ENCODE peak calls at places on chromosomes 2 and 18, in four cellular contexts. One of them, this sample, is unnamed.

GRCh38 chr2:189698020-189698887 is 23.8 kb downstream of the ANKAR start:
- DNase-seq in keratinocyte: no peak
- DNase-seq in hepatocyte: peak; percentile 70
- DNase-seq in T-cell: peak; percentile 41
- DNase-seq in this sample: peak; percentile 57

GRCh38 chr2:153519260-153519875 is 40.8 kb upstream of the RPRM start:
- DNase-seq in keratinocyte: no peak
- DNase-seq in hepatocyte: peak; percentile 77
- DNase-seq in T-cell: peak; percentile 2
- DNase-seq in this sample: peak; percentile 79

GRCh38 chr2:64311948-64312621 is 141.9 kb upstream of the LGALSL start:
- DNase-seq in keratinocyte: peak; percentile 83
- DNase-seq in hepatocyte: peak; percentile 88
- DNase-seq in T-cell: no peak
- DNase-seq in this sample: peak; percentile 94

GRCh38 chr2:72150157-72150960 is 2.7 kb upstream of the CYP26B1 start:
- DNase-seq in keratinocyte: peak; percentile 38
- DNase-seq in hepatocyte: peak; percentile 91
- DNase-seq in T-cell: peak; percentile 17
- DNase-seq in this sample: peak; percentile 93

GRCh38 chr2:239829326-239829725 is 195.8 kb downstream of the NDUFA10 start:
- DNase-seq in keratinocyte: no peak
- DNase-seq in hepatocyte: no peak
- DNase-seq in T-cell: no peak
- DNase-seq in this sample: no peak

GRCh38 chr2:112253261-112253807 is 1.5 kb downstream of the ZC3H8 start:
- DNase-seq in keratinocyte: no peak
- DNase-seq in hepatocyte: no peak
- DNase-seq in T-cell: no peak
- DNase-seq in this sample: no peak

GRCh38 chr2:100527420-100528015 is 35.3 kb upstream of the PDCL3 start:
- DNase-seq in keratinocyte: no peak
- DNase-seq in hepatocyte: no peak
- DNase-seq in T-cell: no peak
- DNase-seq in this sample: peak; percentile 7

GRCh38 chr2:160703648-160704585 is 210.3 kb upstream of the RBMS1 start:
- DNase-seq in keratinocyte: no peak
- DNase-seq in hepatocyte: no peak
- DNase-seq in T-cell: peak; percentile 25
- DNase-seq in this sample: peak; percentile 59

GRCh38 chr2:143649226-143649625 is 520.0 kb downstream of the ARHGAP15 start:
- DNase-seq in keratinocyte: no peak
- DNase-seq in hepatocyte: no peak
- DNase-seq in T-cell: no peak
- DNase-seq in this sample: no peak

GRCh38 chr2:46535360-46535759 is 56.0 kb downstream of the TMEM247 start:
- DNase-seq in keratinocyte: no peak
- DNase-seq in hepatocyte: no peak
- DNase-seq in T-cell: peak; percentile 28
- DNase-seq in this sample: no peak

GRCh38 chr18:2655954-2656236 is 369 bp downstream of the SMCHD1 start:
- DNase-seq in keratinocyte: no peak
- DNase-seq in hepatocyte: no peak
- DNase-seq in T-cell: no peak
- DNase-seq in this sample: no peak

GRCh38 chr2:205931388-205931787 is 154.6 kb downstream of the INO80D start:
- DNase-seq in keratinocyte: no peak
- DNase-seq in hepatocyte: no peak
- DNase-seq in T-cell: no peak
- DNase-seq in this sample: no peak

GRCh38 chr2:223943561-223944008 is 1.6 kb downstream of the WDFY1 start:
- DNase-seq in keratinocyte: no peak
- DNase-seq in hepatocyte: peak; percentile 63
- DNase-seq in T-cell: no peak
- DNase-seq in this sample: peak; percentile 61

GRCh38 chr2:88666576-88666975 is 24.9 kb upstream of the RPIA start:
- DNase-seq in keratinocyte: no peak
- DNase-seq in hepatocyte: peak; percentile 76
- DNase-seq in T-cell: no peak
- DNase-seq in this sample: no peak

GRCh38 chr2:119372778-119373568 is 6.2 kb downstream of the DBI start:
- DNase-seq in keratinocyte: no peak
- DNase-seq in hepatocyte: no peak
- DNase-seq in T-cell: no peak
- DNase-seq in this sample: no peak

GRCh38 chr2:28348921-28349320 is 43.7 kb upstream of the FOSL2 start:
- DNase-seq in keratinocyte: no peak
- DNase-seq in hepatocyte: no peak
- DNase-seq in T-cell: no peak
- DNase-seq in this sample: no peak

GRCh38 chr2:43025709-43026290 is 200.6 kb downstream of the ZFP36L2 start:
- DNase-seq in keratinocyte: no peak
- DNase-seq in hepatocyte: no peak
- DNase-seq in T-cell: no peak
- DNase-seq in this sample: no peak

GRCh38 chr18:43662657-43663056 is 385.4 kb upstream of the SYT4 start:
- DNase-seq in keratinocyte: no peak
- DNase-seq in hepatocyte: peak; percentile 21
- DNase-seq in T-cell: no peak
- DNase-seq in this sample: peak; percentile 2

GRCh38 chr2:223674998-223675609 is 72.9 kb upstream of the SCG2 start:
- DNase-seq in keratinocyte: no peak
- DNase-seq in hepatocyte: peak; percentile 31
- DNase-seq in T-cell: no peak
- DNase-seq in this sample: peak; percentile 29

GRCh38 chr2:12047761-12048160 is 301.3 kb downstream of the LPIN1 start:
- DNase-seq in keratinocyte: no peak
- DNase-seq in hepatocyte: no peak
- DNase-seq in T-cell: no peak
- DNase-seq in this sample: no peak

GRCh38 chr18:3104190-3105054 is 91.5 kb upstream of the LPIN2 start:
- DNase-seq in keratinocyte: no peak
- DNase-seq in hepatocyte: no peak
- DNase-seq in T-cell: no peak
- DNase-seq in this sample: no peak

GRCh38 chr18:63518178-63519012 is 23.8 kb upstream of the SERPINB12 start:
- DNase-seq in keratinocyte: no peak
- DNase-seq in hepatocyte: peak; percentile 90
- DNase-seq in T-cell: peak; percentile 31
- DNase-seq in this sample: peak; percentile 92

GRCh38 chr2:33518929-33519328 is 42.5 kb downstream of the RASGRP3 start:
- DNase-seq in keratinocyte: no peak
- DNase-seq in hepatocyte: no peak
- DNase-seq in T-cell: no peak
- DNase-seq in this sample: no peak

GRCh38 chr2:120586507-120587283 is 149.0 kb upstream of the GLI2 start:
- DNase-seq in keratinocyte: no peak
- DNase-seq in hepatocyte: no peak
- DNase-seq in T-cell: no peak
- DNase-seq in this sample: peak; percentile 53

GRCh38 chr2:66576381-66577330 is 141.7 kb downstream of the MEIS1 start:
- DNase-seq in keratinocyte: no peak
- DNase-seq in hepatocyte: peak; percentile 57
- DNase-seq in T-cell: no peak
- DNase-seq in this sample: peak; percentile 80

GRCh38 chr18:79380816-79381806 is 14.6 kb upstream of the NFATC1 start:
- DNase-seq in keratinocyte: no peak
- DNase-seq in hepatocyte: peak; percentile 79
- DNase-seq in T-cell: peak; percentile 45
- DNase-seq in this sample: peak; percentile 80

GRCh38 chr18:41145526-41145925 is 809.5 kb upstream of the PIK3C3 start:
- DNase-seq in keratinocyte: peak; percentile 25
- DNase-seq in hepatocyte: no peak
- DNase-seq in T-cell: no peak
- DNase-seq in this sample: no peak

GRCh38 chr2:240597419-240598181 is 11.1 kb downstream of the CAPN10 start:
- DNase-seq in keratinocyte: no peak
- DNase-seq in hepatocyte: no peak
- DNase-seq in T-cell: no peak
- DNase-seq in this sample: no peak

GRCh38 chr18:78722391-78722790 is 257.2 kb upstream of the SALL3 start:
- DNase-seq in keratinocyte: no peak
- DNase-seq in hepatocyte: no peak
- DNase-seq in T-cell: no peak
- DNase-seq in this sample: peak; percentile 79

GRCh38 chr2:99032786-99033185 is 96.8 kb upstream of the CRACDL start:
- DNase-seq in keratinocyte: no peak
- DNase-seq in hepatocyte: no peak
- DNase-seq in T-cell: no peak
- DNase-seq in this sample: no peak

GRCh38 chr2:85504434-85505261 is 34.3 kb upstream of the MAT2A start:
- DNase-seq in keratinocyte: peak; percentile 100
- DNase-seq in hepatocyte: no peak
- DNase-seq in T-cell: no peak
- DNase-seq in this sample: peak; percentile 78

This sample was measured in left kidney.